ENCODE peak calls at places on chromosomes 3 and 15, in five cellular contexts. O, S, A, Q and K are unnamed samples.

GRCh38 chr15:79025201-79025600 is 65.4 kb downstream of the RASGRF1 start:
- DNase-seq in O (no peak), S (peak; percentile 50), Q (no peak), A (peak; percentile 56), K (peak; percentile 24)

GRCh38 chr3:13185737-13186136 is 112.5 kb upstream of the IQSEC1 start:
- DNase-seq in Q (no peak), S (no peak), O (no peak), A (no peak), K (no peak)

GRCh38 chr15:35833590-35833989 is 287.6 kb upstream of the DPH6 start:
- DNase-seq in S (no peak), A (no peak), Q (no peak), O (no peak), K (no peak)

GRCh38 chr3:179672918-179673317 is 20.1 kb downstream of the USP13 start:
- DNase-seq in Q (no peak), S (no peak), A (no peak), O (peak; percentile 86), K (no peak)

GRCh38 chr3:157388976-157389375 is 47.7 kb upstream of the PTX3 start:
- DNase-seq in S (no peak), A (no peak), Q (no peak), O (peak; percentile 39), K (no peak)

GRCh38 chr3:152243301-152243711 is 25.4 kb upstream of the MBNL1 start:
- DNase-seq in O (no peak), A (no peak), Q (peak; percentile 85), S (no peak), K (no peak)

GRCh38 chr3:40847571-40847992 is 322.8 kb downstream of the ZNF621 start:
- DNase-seq in Q (no peak), O (peak; percentile 7), A (peak; percentile 88), S (no peak), K (peak; percentile 82)

GRCh38 chr15:52337198-52337853 is 41.7 kb upstream of the MYO5C start:
- DNase-seq in A (peak; percentile 21), Q (no peak), S (no peak), O (peak; percentile 78), K (no peak)

GRCh38 chr3:61811652-61812051 is 250.3 kb downstream of the PTPRG start:
- DNase-seq in Q (no peak), O (no peak), A (no peak), S (peak; percentile 37), K (no peak)

GRCh38 chr3:183393625-183394024 is 34.8 kb downstream of the MCF2L2 start:
- DNase-seq in Q (no peak), A (no peak), S (peak; percentile 75), O (no peak), K (no peak)

GRCh38 chr3:185656321-185656840 is 70.3 kb downstream of the SENP2 start:
- DNase-seq in A (no peak), O (peak; percentile 95), S (no peak), Q (no peak), K (no peak)

GRCh38 chr15:80456517-80457497 is 52.6 kb downstream of the ARNT2 start:
- DNase-seq in O (no peak), A (no peak), Q (no peak), S (no peak), K (no peak)

GRCh38 chr3:143571548-143571947 is 276.7 kb downstream of the SLC9A9 start:
- DNase-seq in Q (no peak), S (no peak), A (no peak), O (no peak), K (no peak)

GRCh38 chr3:24296441-24297205 is 198.0 kb downstream of the THRB start:
- DNase-seq in A (peak; percentile 9), S (no peak), O (peak; percentile 92), Q (no peak), K (peak; percentile 16)

GRCh38 chr3:43327184-43327950 is 41.0 kb downstream of the SNRK start:
- DNase-seq in Q (peak; percentile 9), O (no peak), A (no peak), S (no peak), K (no peak)

GRCh38 chr3:177529716-177530335 is 332.5 kb upstream of the TBL1XR1 start:
- DNase-seq in O (no peak), S (no peak), A (no peak), Q (no peak), K (no peak)

GRCh38 chr3:15297592-15298350 is 34.6 kb downstream of the SH3BP5 start:
- DNase-seq in S (no peak), A (no peak), Q (no peak), O (no peak), K (no peak)

GRCh38 chr3:192889694-192890093 is 28.0 kb downstream of the MB21D2 start:
- DNase-seq in O (no peak), A (no peak), Q (no peak), S (no peak), K (no peak)

GRCh38 chr15:100602822-100603393 is 519 bp downstream of the ASB7 start:
- DNase-seq in Q (peak; percentile 54), O (peak; percentile 12), S (peak; percentile 10), A (peak; percentile 67), K (peak; percentile 30)

GRCh38 chr3:9179826-9180763 is 69.4 kb downstream of the SRGAP3 start:
- DNase-seq in S (no peak), Q (no peak), O (no peak), A (no peak), K (no peak)

GRCh38 chr15:62730825-62731224 is 311.7 kb upstream of the TPM1 start:
- DNase-seq in A (no peak), S (no peak), Q (no peak), O (no peak), K (no peak)

GRCh38 chr15:58247803-58248503 is 109.8 kb downstream of the AQP9 start:
- DNase-seq in A (no peak), O (no peak), S (no peak), Q (no peak), K (no peak)

GRCh38 chr3:104367000-104367399 is 999.7 kb upstream of the ALCAM start:
- DNase-seq in S (peak; percentile 16), O (no peak), A (no peak), Q (no peak), K (no peak)

GRCh38 chr3:149609595-149609994 is 48.2 kb downstream of the WWTR1 start:
- DNase-seq in Q (peak; percentile 65), S (no peak), A (no peak), O (no peak), K (no peak)

GRCh38 chr3:177694316-177694715 is 497.0 kb upstream of the TBL1XR1 start:
- DNase-seq in A (no peak), Q (no peak), S (no peak), O (no peak), K (no peak)

GRCh38 chr3:99656606-99657005 is 18.2 kb downstream of the COL8A1 start:
- DNase-seq in A (no peak), S (no peak), Q (no peak), O (no peak), K (no peak)

GRCh38 chr3:133271491-133271890 is 128.4 kb upstream of the BFSP2 start:
- DNase-seq in O (no peak), A (peak; percentile 43), S (no peak), Q (no peak), K (peak; percentile 18)

GRCh38 chr15:72203507-72203837 is 5.9 kb upstream of the GRAMD2A start:
- DNase-seq in A (no peak), O (no peak), S (peak; percentile 71), Q (no peak), K (no peak)

GRCh38 chr15:67548862-67549651 is 6.6 kb downstream of the MAP2K5 start:
- DNase-seq in A (peak; percentile 88), S (peak; percentile 54), Q (no peak), O (no peak), K (peak; percentile 93)

GRCh38 chr15:59999064-59999377 is 5.1 kb upstream of the FOXB1 start:
- DNase-seq in S (peak; percentile 23), Q (peak; percentile 16), A (peak; percentile 89), O (no peak), K (peak; percentile 71)

GRCh38 chr3:121758727-121759450 is 9.3 kb upstream of the GOLGB1 start:
- DNase-seq in Q (no peak), S (no peak), A (no peak), O (no peak), K (no peak)

GRCh38 chr3:119809249-119810017 is 27.5 kb downstream of the NR1I2 start:
- DNase-seq in O (no peak), Q (no peak), S (no peak), A (peak; percentile 73), K (no peak)

GRCh38 chr15:67146875-67147381 is 81.5 kb downstream of the SMAD3 start:
- DNase-seq in Q (no peak), S (no peak), A (peak; percentile 55), O (peak; percentile 91), K (peak; percentile 56)

GRCh38 chr3:51306093-51306492 is 79.0 kb upstream of the MANF start:
- DNase-seq in O (no peak), S (no peak), A (no peak), Q (no peak), K (no peak)
- H3K4me3 ChIP-seq in O (no peak overlapping the region), S (no peak overlapping the region), A (no peak overlapping the region), Q (no peak overlapping the region), K (no peak overlapping the region)

GRCh38 chr3:141528837-141529236 is 42.0 kb downstream of the RASA2 start:
- DNase-seq in O (no peak), S (no peak), Q (no peak), A (no peak), K (no peak)
- H3F3A ChIP-seq in O (no peaks in the 10 kb centered on the region), S (peaks cover 20% of the 10 kb centered on the region), Q (no peaks in the 10 kb centered on the region), A (no peaks in the 10 kb centered on the region), K (no peaks in the 10 kb centered on the region)

GRCh38 chr3:190120161-190121060 is at the start of gene P3H2:
- DNase-seq in Q (peak; percentile 91), O (peak; percentile 92), S (peak; percentile 88), A (peak; percentile 93), K (peak; percentile 95)
- TF ChIP-seq CTCF in Q (peak; percentile 60), O (peak; percentile 64), S (peak; percentile 52), A (no peak), K (no peak)

DNA sequence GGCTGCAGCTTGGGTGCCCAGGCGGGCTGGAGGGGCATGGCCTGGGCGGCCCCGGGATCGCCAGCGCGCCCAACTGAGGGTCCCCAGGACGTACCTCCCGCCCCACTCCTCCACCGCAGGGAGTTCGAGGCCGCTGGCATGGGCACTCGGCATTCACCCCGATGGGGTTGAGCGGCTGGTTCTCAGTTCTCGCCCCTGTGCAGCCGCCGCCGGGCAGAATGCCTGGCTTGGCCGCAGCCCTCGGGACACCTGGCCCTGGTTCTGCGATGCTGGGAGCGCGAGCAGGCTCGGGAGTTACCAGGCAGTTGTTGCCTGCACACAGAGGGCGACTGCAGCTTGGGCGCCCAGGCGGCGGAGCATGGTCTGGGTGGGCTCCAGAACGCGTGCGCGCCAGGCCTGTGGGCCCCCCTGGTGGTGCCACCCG is 121.4 kb downstream of the LMLN start:
- DNase-seq in O (no peak), S (peak; percentile 22), A (peak; percentile 30), Q (peak; percentile 32), K (peak; percentile 33)
- H3K4me3 ChIP-seq in O (no peak overlapping the region), S (no peak overlapping the region), A (peak overlapping the region; percentile 71), Q (peak overlapping the region; percentile 58), K (peak overlapping the region; percentile 63)

DNA sequence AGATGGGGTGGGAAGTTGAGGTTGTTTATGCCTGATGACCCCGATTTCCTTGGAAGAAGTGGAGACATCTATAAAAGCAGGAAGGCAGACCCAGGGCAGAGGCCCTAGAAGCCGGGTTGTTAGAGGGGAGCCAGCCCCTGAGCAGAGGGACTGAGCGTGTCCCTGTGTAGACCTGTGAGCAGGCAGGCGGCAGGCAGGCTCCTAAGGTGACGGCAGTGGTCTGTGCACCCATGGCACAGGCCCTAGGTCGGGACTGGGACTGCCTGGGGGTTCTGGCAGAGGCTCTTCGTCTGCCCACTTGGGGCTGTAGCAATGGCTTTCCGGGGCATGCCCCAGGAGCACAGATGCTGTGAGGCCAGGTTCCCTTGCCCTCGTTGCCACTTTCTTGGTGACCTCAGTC is 9.9 kb downstream of the SEMA4B start:
- DNase-seq in Q (no peak), A (no peak), S (no peak), O (no peak), K (no peak)
- H3F3A ChIP-seq in Q (no peaks in the 10 kb centered on the region), A (no peaks in the 10 kb centered on the region), S (no peaks in the 10 kb centered on the region), O (peaks cover 7% of the 10 kb centered on the region), K (no peaks in the 10 kb centered on the region)